ENCODE peak calls at places on chromosomes 1 and 21, in nine cellular contexts. S is left ventricle myocardium inferior, W is fibroblast of lung, K is mammary epithelial cell, H is NT2/D1, O is tibial artery, Z is upper lobe of right lung, G is Caco-2, M is stomach. Q is an unnamed sample.

GRCh38 chr1:160837558-160838205 is 25.0 kb downstream of the CD244 start:
- DNase-seq in S (peak; percentile 23), W (peak; percentile 15), K (peak; percentile 21), H (peak; percentile 33), O (no peak), Z (no peak), G (no peak), M (peak; percentile 50), Q (no peak)

GRCh38 chr21:42301371-42302291 is 13.6 kb downstream of the TFF3 start:
- DNase-seq in S (no peak), W (no peak), K (no peak), H (no peak), O (no peak), Z (no peak), G (no peak), M (no peak), Q (no peak)

GRCh38 chr1:52669696-52670095 is 28.5 kb downstream of the COA7 start:
- DNase-seq in S (no peak), W (peak; percentile 58), K (no peak), H (no peak), O (no peak), Z (no peak), G (no peak), M (no peak), Q (no peak)

GRCh38 chr1:61472876-61473275 is 252.1 kb downstream of the TM2D1 start:
- DNase-seq in S (no peak), W (peak; percentile 35), K (peak; percentile 62), H (no peak), O (no peak), Z (no peak), G (no peak), M (no peak), Q (no peak)

GRCh38 chr1:212256404-212256803 is 28.8 kb upstream of the PPP2R5A start:
- DNase-seq in S (no peak), W (no peak), K (no peak), H (no peak), O (no peak), Z (no peak), G (no peak), M (no peak), Q (no peak)

GRCh38 chr21:18549214-18549905 is 145.8 kb upstream of the TMPRSS15 start:
- DNase-seq in S (no peak), W (peak; percentile 51), K (no peak), H (no peak), O (no peak), Z (no peak), G (no peak), M (no peak), Q (no peak)

GRCh38 chr1:81756872-81757271 is 43.9 kb upstream of the ADGRL2 start:
- DNase-seq in S (no peak), W (peak; percentile 41), K (no peak), H (no peak), O (no peak), Z (no peak), G (no peak), M (no peak), Q (no peak)

GRCh38 chr1:198122693-198123092 is 34.1 kb upstream of the NEK7 start:
- DNase-seq in S (no peak), W (peak; percentile 72), K (no peak), H (no peak), O (no peak), Z (no peak), G (no peak), M (no peak), Q (no peak)

GRCh38 chr1:8147922-8148321 is 121.8 kb upstream of the ERRFI1 start:
- DNase-seq in S (no peak), W (no peak), K (peak; percentile 51), H (no peak), O (no peak), Z (no peak), G (no peak), M (no peak), Q (no peak)

GRCh38 chr1:44405804-44406743 is 1.0 kb downstream of the RNF220 start:
- DNase-seq in S (no peak), W (no peak), K (no peak), H (no peak), O (peak; percentile 65), Z (no peak), G (peak; percentile 10), M (no peak), Q (no peak)

GRCh38 chr1:54407957-54408700 is 1.9 kb upstream of the SSBP3 start:
- DNase-seq in S (no peak), W (peak; percentile 91), K (peak; percentile 90), H (peak; percentile 39), O (no peak), Z (no peak), G (no peak), M (no peak), Q (no peak)

GRCh38 chr1:236997361-236997760 is 6.9 kb downstream of the MT1HL1 start:
- DNase-seq in S (peak; percentile 82), W (no peak), K (no peak), H (no peak), O (no peak), Z (no peak), G (no peak), M (no peak), Q (no peak)

GRCh38 chr21:43201491-43201890 is 32.7 kb downstream of the CRYAA start:
- DNase-seq in S (no peak), W (no peak), K (no peak), H (no peak), O (no peak), Z (no peak), G (no peak), M (no peak), Q (no peak)

GRCh38 chr1:184462170-184462569 is 75.3 kb downstream of the C1orf21 start:
- DNase-seq in S (no peak), W (no peak), K (peak; percentile 9), H (no peak), O (no peak), Z (no peak), G (no peak), M (no peak), Q (no peak)

GRCh38 chr21:14259669-14260458 is 43.9 kb downstream of the RBM11 start:
- DNase-seq in S (no peak), W (peak; percentile 28), K (peak; percentile 43), H (peak; percentile 81), O (no peak), Z (no peak), G (peak; percentile 46), M (no peak), Q (no peak)

GRCh38 chr1:40919475-40920011 is 57.4 kb upstream of the CITED4 start:
- DNase-seq in S (no peak), W (no peak), K (peak; percentile 60), H (no peak), O (no peak), Z (no peak), G (no peak), M (peak; percentile 92), Q (no peak)

GRCh38 chr1:23020731-23021130 is 1.5 kb downstream of the KDM1A start:
- DNase-seq in S (no peak), W (no peak), K (peak; percentile 9), H (no peak), O (no peak), Z (no peak), G (no peak), M (no peak), Q (no peak)

GRCh38 chr1:32773764-32774463 is 43.2 kb downstream of the YARS1 start:
- DNase-seq in S (no peak), W (no peak), K (no peak), H (no peak), O (no peak), Z (peak; percentile 55), G (no peak), M (no peak), Q (no peak)

GRCh38 chr1:2274231-2274967 is 46.3 kb downstream of the SKI start:
- DNase-seq in S (no peak), W (no peak), K (no peak), H (no peak), O (no peak), Z (no peak), G (no peak), M (no peak), Q (no peak)

GRCh38 chr1:2276803-2277580 is 48.9 kb downstream of the SKI start:
- DNase-seq in S (no peak), W (peak; percentile 74), K (no peak), H (no peak), O (no peak), Z (no peak), G (no peak), M (no peak), Q (no peak)

GRCh38 chr1:2275796-2276536 is 47.8 kb downstream of the SKI start:
- DNase-seq in S (no peak), W (peak; percentile 45), K (no peak), H (no peak), O (no peak), Z (peak; percentile 80), G (peak; percentile 22), M (no peak), Q (no peak)

GRCh38 chr1:2273401-2274090 is 45.4 kb downstream of the SKI start:
- DNase-seq in S (no peak), W (no peak), K (no peak), H (no peak), O (peak; percentile 85), Z (no peak), G (no peak), M (no peak), Q (no peak)

GRCh38 chr1:2274968-2275475 is 46.9 kb downstream of the SKI start:
- DNase-seq in S (no peak), W (no peak), K (no peak), H (no peak), O (no peak), Z (no peak), G (no peak), M (no peak), Q (no peak)
- H3K4me1 ChIP-seq in S (peaks cover 100% of the 10 kb centered on the region), W (peaks cover 48% of the 10 kb centered on the region), K (peaks cover 42% of the 10 kb centered on the region), H (peaks cover 40% of the 10 kb centered on the region), O (peaks cover 100% of the 10 kb centered on the region), Z (peaks cover 100% of the 10 kb centered on the region), G (peaks cover 20% of the 10 kb centered on the region), M (peaks cover 100% of the 10 kb centered on the region), Q (peaks cover 100% of the 10 kb centered on the region)

GRCh38 chr1:91735266-91735845 is 150.6 kb downstream of the TGFBR3 start:
- DNase-seq in S (no peak), W (no peak), K (no peak), H (no peak), O (no peak), Z (no peak), G (peak; percentile 12), M (no peak), Q (peak; percentile 69)
- H3K4me1 ChIP-seq in S (peaks cover 65% of the 10 kb centered on the region), W (peaks cover 29% of the 10 kb centered on the region), K (peaks cover 32% of the 10 kb centered on the region), H (peaks cover 9% of the 10 kb centered on the region), O (peaks cover 29% of the 10 kb centered on the region), Z (peaks cover 35% of the 10 kb centered on the region), G (peaks cover 37% of the 10 kb centered on the region), M (peaks cover 36% of the 10 kb centered on the region), Q (peaks cover 56% of the 10 kb centered on the region)

GRCh38 chr1:181014431-181015257 is 8.0 kb downstream of the STX6 start:
- DNase-seq in S (no peak), W (no peak), K (no peak), H (no peak), O (no peak), Z (no peak), G (no peak), M (no peak), Q (no peak)
- H3K4me1 ChIP-seq in S (peaks cover 35% of the 10 kb centered on the region), W (peaks cover 5% of the 10 kb centered on the region), K (peaks cover 19% of the 10 kb centered on the region), H (no peaks in the 10 kb centered on the region), O (peaks cover 45% of the 10 kb centered on the region), Z (peaks cover 84% of the 10 kb centered on the region), G (peaks cover 15% of the 10 kb centered on the region), M (peaks cover 82% of the 10 kb centered on the region), Q (peaks cover 57% of the 10 kb centered on the region)

DNA sequence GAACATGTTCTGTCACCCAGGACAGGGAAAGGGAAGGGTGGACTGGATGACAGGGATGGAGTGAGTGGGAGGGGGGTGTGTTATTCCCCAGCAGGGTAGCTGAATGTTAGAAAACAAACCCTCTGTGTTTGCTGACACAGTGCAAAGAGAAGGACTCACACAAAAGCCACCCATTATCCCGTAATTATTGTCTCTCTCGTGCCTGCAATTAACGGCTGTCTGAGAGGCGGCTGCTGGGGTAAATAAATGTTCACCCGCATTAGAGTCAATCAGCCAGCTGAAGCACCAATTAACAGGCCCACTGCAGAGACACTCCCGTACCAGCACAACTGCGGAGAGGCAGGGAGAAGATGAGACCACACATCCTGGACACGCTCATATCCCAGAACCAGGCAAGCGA is 19.6 kb downstream of the PLEKHA6 start:
- DNase-seq in S (no peak), W (no peak), K (no peak), H (no peak), O (no peak), Z (no peak), G (no peak), M (no peak), Q (no peak)
- H3K4me1 ChIP-seq in S (peaks cover 7% of the 10 kb centered on the region), W (peaks cover 7% of the 10 kb centered on the region), K (no peaks in the 10 kb centered on the region), H (peaks cover 33% of the 10 kb centered on the region), O (no peaks in the 10 kb centered on the region), Z (no peaks in the 10 kb centered on the region), G (peaks cover 3% of the 10 kb centered on the region), M (peaks cover 45% of the 10 kb centered on the region), Q (peaks cover 16% of the 10 kb centered on the region)